ENCODE peak calls at places on chromosomes 7 and 10, in nine cellular contexts. One of them, this sample, is unnamed.

GRCh38 chr7:73725703-73726466 is 6.4 kb upstream of the STX1A start:
- DNase-seq in suprapubic skin: peak
- DNase-seq in lower leg skin: peak
- DNase-seq in PC-3: peak
- DNase-seq in HCT116: peak
- DNase-seq in AG04450: no peak
- DNase-seq in sigmoid colon: peak
- DNase-seq in lower lobe of right lung: peak
- DNase-seq in prostate gland: peak
- DNase-seq in this sample: peak

GRCh38 chr7:149544028-149544427 is 46.4 kb upstream of the ZNF746 start:
- DNase-seq in suprapubic skin: no peak
- DNase-seq in lower leg skin: no peak
- DNase-seq in PC-3: peak
- DNase-seq in HCT116: no peak
- DNase-seq in AG04450: no peak
- DNase-seq in sigmoid colon: no peak
- DNase-seq in lower lobe of right lung: no peak
- DNase-seq in prostate gland: no peak
- DNase-seq in this sample: no peak

GRCh38 chr7:134630890-134631289 is 15.8 kb upstream of the BPGM start:
- DNase-seq in suprapubic skin: no peak
- DNase-seq in lower leg skin: no peak
- DNase-seq in PC-3: peak
- DNase-seq in HCT116: no peak
- DNase-seq in AG04450: no peak
- DNase-seq in sigmoid colon: no peak
- DNase-seq in lower lobe of right lung: no peak
- DNase-seq in prostate gland: no peak
- DNase-seq in this sample: no peak

GRCh38 chr7:101859411-101860106 is 42.1 kb downstream of the CUX1 start:
- DNase-seq in suprapubic skin: no peak
- DNase-seq in lower leg skin: no peak
- DNase-seq in PC-3: no peak
- DNase-seq in HCT116: no peak
- DNase-seq in AG04450: no peak
- DNase-seq in sigmoid colon: no peak
- DNase-seq in lower lobe of right lung: no peak
- DNase-seq in prostate gland: no peak
- DNase-seq in this sample: peak

GRCh38 chr10:30502266-30503058 is 68.5 kb downstream of the MAP3K8 start:
- DNase-seq in suprapubic skin: no peak
- DNase-seq in lower leg skin: peak
- DNase-seq in PC-3: peak
- DNase-seq in HCT116: no peak
- DNase-seq in AG04450: no peak
- DNase-seq in sigmoid colon: no peak
- DNase-seq in lower lobe of right lung: no peak
- DNase-seq in prostate gland: no peak
- DNase-seq in this sample: peak

GRCh38 chr10:97686301-97686961 is 610 bp downstream of the AVPI1 start:
- DNase-seq in suprapubic skin: no peak
- DNase-seq in lower leg skin: no peak
- DNase-seq in PC-3: no peak
- DNase-seq in HCT116: no peak
- DNase-seq in AG04450: no peak
- DNase-seq in sigmoid colon: no peak
- DNase-seq in lower lobe of right lung: no peak
- DNase-seq in prostate gland: no peak
- DNase-seq in this sample: no peak

GRCh38 chr7:96122746-96123145 is 199.2 kb downstream of the SLC25A13 start:
- DNase-seq in suprapubic skin: no peak
- DNase-seq in lower leg skin: no peak
- DNase-seq in PC-3: no peak
- DNase-seq in HCT116: no peak
- DNase-seq in AG04450: no peak
- DNase-seq in sigmoid colon: no peak
- DNase-seq in lower lobe of right lung: no peak
- DNase-seq in prostate gland: no peak
- DNase-seq in this sample: no peak

GRCh38 chr10:73095479-73096021 is 1.1 kb downstream of the P4HA1 start:
- DNase-seq in suprapubic skin: no peak
- DNase-seq in lower leg skin: peak
- DNase-seq in PC-3: peak
- DNase-seq in HCT116: no peak
- DNase-seq in AG04450: peak
- DNase-seq in sigmoid colon: peak
- DNase-seq in lower lobe of right lung: peak
- DNase-seq in prostate gland: peak
- DNase-seq in this sample: peak

GRCh38 chr7:123770378-123770777 is 21.6 kb upstream of the WASL start:
- DNase-seq in suprapubic skin: no peak
- DNase-seq in lower leg skin: no peak
- DNase-seq in PC-3: peak
- DNase-seq in HCT116: no peak
- DNase-seq in AG04450: no peak
- DNase-seq in sigmoid colon: no peak
- DNase-seq in lower lobe of right lung: no peak
- DNase-seq in prostate gland: no peak
- DNase-seq in this sample: peak

GRCh38 chr7:45178241-45179225 is 20.9 kb downstream of the RAMP3 start:
- DNase-seq in suprapubic skin: peak
- DNase-seq in lower leg skin: no peak
- DNase-seq in PC-3: no peak
- DNase-seq in HCT116: peak
- DNase-seq in AG04450: no peak
- DNase-seq in sigmoid colon: peak
- DNase-seq in lower lobe of right lung: peak
- DNase-seq in prostate gland: no peak
- DNase-seq in this sample: peak

GRCh38 chr10:42830237-42830636 is 47.6 kb downstream of the BMS1 start:
- DNase-seq in suprapubic skin: no peak
- DNase-seq in lower leg skin: no peak
- DNase-seq in PC-3: no peak
- DNase-seq in HCT116: no peak
- DNase-seq in AG04450: no peak
- DNase-seq in sigmoid colon: no peak
- DNase-seq in lower lobe of right lung: no peak
- DNase-seq in prostate gland: peak
- DNase-seq in this sample: no peak

GRCh38 chr7:391411-391951 is 101.5 kb downstream of the FOXL3 start:
- DNase-seq in suprapubic skin: peak
- DNase-seq in lower leg skin: no peak
- DNase-seq in PC-3: no peak
- DNase-seq in HCT116: no peak
- DNase-seq in AG04450: no peak
- DNase-seq in sigmoid colon: no peak
- DNase-seq in lower lobe of right lung: peak
- DNase-seq in prostate gland: peak
- DNase-seq in this sample: no peak

GRCh38 chr7:93146465-93147127 is 1.6 kb downstream of the SAMD9L start:
- DNase-seq in suprapubic skin: no peak
- DNase-seq in lower leg skin: no peak
- DNase-seq in PC-3: no peak
- DNase-seq in HCT116: no peak
- DNase-seq in AG04450: no peak
- DNase-seq in sigmoid colon: no peak
- DNase-seq in lower lobe of right lung: no peak
- DNase-seq in prostate gland: no peak
- DNase-seq in this sample: peak

GRCh38 chr10:10222288-10222945 is 795.3 kb upstream of the CELF2 start:
- DNase-seq in suprapubic skin: no peak
- DNase-seq in lower leg skin: no peak
- DNase-seq in PC-3: no peak
- DNase-seq in HCT116: no peak
- DNase-seq in AG04450: no peak
- DNase-seq in sigmoid colon: no peak
- DNase-seq in lower lobe of right lung: no peak
- DNase-seq in prostate gland: no peak
- DNase-seq in this sample: peak

DNA sequence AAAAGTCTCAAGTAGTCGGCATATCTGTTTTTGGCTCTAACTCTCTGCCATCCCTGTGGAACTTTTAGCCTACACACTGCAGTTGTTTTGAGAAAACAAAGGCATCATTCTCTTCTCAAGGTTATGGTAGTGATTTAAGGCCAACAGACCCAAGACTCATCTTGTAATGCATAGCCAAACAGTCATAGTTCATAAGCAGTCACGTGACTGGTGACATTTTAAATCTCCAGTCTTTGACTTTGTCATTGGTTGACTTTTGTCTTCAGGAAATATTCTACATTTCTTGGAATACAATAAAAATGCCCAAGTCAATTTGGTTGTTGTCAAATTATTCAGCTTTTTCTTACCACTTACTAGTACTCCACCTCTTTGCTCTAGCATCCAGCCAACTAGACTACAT is 114.8 kb downstream of the ANKRD30A start:
- DNase-seq in suprapubic skin: no peak
- DNase-seq in lower leg skin: no peak
- DNase-seq in PC-3: no peak
- DNase-seq in HCT116: no peak
- DNase-seq in AG04450: no peak
- DNase-seq in sigmoid colon: no peak
- DNase-seq in lower lobe of right lung: no peak
- DNase-seq in prostate gland: no peak
- DNase-seq in this sample: no peak
- H3K4me3 ChIP-seq in suprapubic skin: no peak
- H3K4me3 ChIP-seq in lower leg skin: no peak
- H3K4me3 ChIP-seq in PC-3: no peak
- H3K4me3 ChIP-seq in HCT116: no peak
- H3K4me3 ChIP-seq in AG04450: no peak
- H3K4me3 ChIP-seq in sigmoid colon: no peak
- H3K4me3 ChIP-seq in lower lobe of right lung: no peak
- H3K4me3 ChIP-seq in prostate gland: no peak
- H3K4me3 ChIP-seq in this sample: no peak

DNA sequence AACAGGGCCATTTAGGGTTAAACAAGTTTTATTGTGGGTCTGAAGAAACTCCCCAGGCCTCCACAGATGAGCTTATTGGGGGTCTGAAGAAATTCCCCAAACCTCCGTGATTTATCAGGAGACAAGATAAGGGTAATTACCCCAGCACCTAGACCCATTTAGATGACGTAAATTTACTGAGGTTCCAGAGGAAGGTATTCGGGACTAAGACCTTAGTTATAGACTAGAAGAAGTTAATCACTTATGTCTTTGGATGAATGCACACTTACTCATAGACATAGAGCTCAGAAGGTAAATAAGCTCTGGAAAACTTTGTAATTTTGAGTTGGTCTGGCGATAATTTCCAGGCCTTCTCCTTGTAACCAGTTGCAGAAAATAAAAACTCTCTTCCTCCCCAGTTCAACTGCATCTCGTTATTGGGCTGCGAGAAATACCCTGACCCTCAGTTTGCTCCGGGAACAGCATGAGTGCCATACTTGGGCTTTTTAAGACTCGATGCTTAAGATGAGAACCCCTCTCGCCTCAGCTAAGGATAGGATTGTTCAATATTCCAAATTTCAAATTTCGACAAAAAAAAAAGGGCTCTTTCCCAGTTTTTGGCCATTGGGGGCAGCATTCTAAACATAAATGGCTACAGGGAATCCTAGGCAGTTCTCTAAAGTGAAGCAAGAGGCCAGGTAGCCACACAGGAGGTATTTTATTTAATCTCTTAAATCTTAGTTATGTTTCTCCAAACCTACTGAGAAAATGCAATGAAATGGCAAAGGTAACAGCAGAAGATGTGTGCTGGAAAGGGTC is 74.7 kb upstream of the PFKP start:
- DNase-seq in suprapubic skin: no peak
- DNase-seq in lower leg skin: no peak
- DNase-seq in PC-3: no peak
- DNase-seq in HCT116: no peak
- DNase-seq in AG04450: no peak
- DNase-seq in sigmoid colon: no peak
- DNase-seq in lower lobe of right lung: no peak
- DNase-seq in prostate gland: no peak
- DNase-seq in this sample: no peak
- TF ChIP-seq CTCF in suprapubic skin: no peak
- TF ChIP-seq CTCF in lower leg skin: no peak
- TF ChIP-seq CTCF in PC-3: no peak
- TF ChIP-seq CTCF in HCT116: peak
- TF ChIP-seq CTCF in AG04450: peak
- TF ChIP-seq CTCF in sigmoid colon: no peak
- TF ChIP-seq CTCF in lower lobe of right lung: no peak
- TF ChIP-seq CTCF in prostate gland: no peak
- TF ChIP-seq CTCF in this sample: peak

GRCh38 chr7:69893915-69894314 is 295.6 kb downstream of the AUTS2 start:
- DNase-seq in suprapubic skin: no peak
- DNase-seq in lower leg skin: no peak
- DNase-seq in PC-3: no peak
- DNase-seq in HCT116: no peak
- DNase-seq in AG04450: no peak
- DNase-seq in sigmoid colon: no peak
- DNase-seq in lower lobe of right lung: no peak
- DNase-seq in prostate gland: no peak
- DNase-seq in this sample: peak

GRCh38 chr7:69892790-69893189 is 294.5 kb downstream of the AUTS2 start:
- DNase-seq in suprapubic skin: no peak
- DNase-seq in lower leg skin: no peak
- DNase-seq in PC-3: no peak
- DNase-seq in HCT116: no peak
- DNase-seq in AG04450: no peak
- DNase-seq in sigmoid colon: no peak
- DNase-seq in lower lobe of right lung: no peak
- DNase-seq in prostate gland: no peak
- DNase-seq in this sample: no peak

GRCh38 chr7:69889338-69890080 is 291.2 kb downstream of the AUTS2 start:
- DNase-seq in suprapubic skin: no peak
- DNase-seq in lower leg skin: no peak
- DNase-seq in PC-3: no peak
- DNase-seq in HCT116: no peak
- DNase-seq in AG04450: no peak
- DNase-seq in sigmoid colon: no peak
- DNase-seq in lower lobe of right lung: no peak
- DNase-seq in prostate gland: no peak
- DNase-seq in this sample: no peak

DNA sequence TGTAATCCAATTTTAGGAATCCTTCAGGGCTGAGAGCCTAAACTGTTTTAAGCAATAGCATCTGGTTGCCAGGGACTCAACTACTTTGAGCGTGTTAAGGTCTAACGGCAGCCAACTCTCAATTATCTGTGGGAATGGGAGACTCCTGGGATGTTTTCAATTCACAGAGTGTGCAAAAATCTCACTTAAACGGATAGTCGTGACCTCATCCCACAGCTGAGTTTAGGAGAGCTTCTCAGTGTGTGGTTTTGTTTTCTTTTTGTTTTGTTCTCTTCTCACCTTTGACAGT is 291.8 kb downstream of the AUTS2 start:
- DNase-seq in suprapubic skin: no peak
- DNase-seq in lower leg skin: no peak
- DNase-seq in PC-3: no peak
- DNase-seq in HCT116: no peak
- DNase-seq in AG04450: no peak
- DNase-seq in sigmoid colon: no peak
- DNase-seq in lower lobe of right lung: no peak
- DNase-seq in prostate gland: no peak
- DNase-seq in this sample: no peak
- H3K4me3 ChIP-seq in suprapubic skin: no peak
- H3K4me3 ChIP-seq in lower leg skin: no peak
- H3K4me3 ChIP-seq in PC-3: no peak
- H3K4me3 ChIP-seq in HCT116: no peak
- H3K4me3 ChIP-seq in AG04450: no peak
- H3K4me3 ChIP-seq in sigmoid colon: no peak
- H3K4me3 ChIP-seq in lower lobe of right lung: no peak
- H3K4me3 ChIP-seq in prostate gland: no peak
- H3K4me3 ChIP-seq in this sample: no peak

GRCh38 chr7:55550010-55550409 is 22.3 kb downstream of the VOPP1 start:
- DNase-seq in suprapubic skin: no peak
- DNase-seq in lower leg skin: no peak
- DNase-seq in PC-3: peak
- DNase-seq in HCT116: peak
- DNase-seq in AG04450: no peak
- DNase-seq in sigmoid colon: no peak
- DNase-seq in lower lobe of right lung: no peak
- DNase-seq in prostate gland: peak
- DNase-seq in this sample: no peak
- TF ChIP-seq CTCF in suprapubic skin: peak
- TF ChIP-seq CTCF in lower leg skin: no peak
- TF ChIP-seq CTCF in PC-3: peak
- TF ChIP-seq CTCF in HCT116: peak
- TF ChIP-seq CTCF in AG04450: no peak
- TF ChIP-seq CTCF in sigmoid colon: no peak
- TF ChIP-seq CTCF in lower lobe of right lung: peak
- TF ChIP-seq CTCF in prostate gland: no peak
- TF ChIP-seq CTCF in this sample: no peak

This sample was measured in choroid plexus epithelial cell.